ENCODE peak calls at places on chromosome 10, in six cellular contexts. E is HepG2, U is right lobe of liver, W is colonic mucosa, Z is neuronal stem cell, H is pancreas. D is an unnamed sample.

GRCh38 chr10:126063353-126063791 is 167.0 kb downstream of the FANK1 start:
- DNase-seq in E (no peak), U (no peak), W (no peak), Z (no peak), H (no peak), D (no peak)

GRCh38 chr10:70293169-70293813 is 9.5 kb upstream of the NPFFR1 start:
- DNase-seq in E (no peak), U (no peak), W (no peak), Z (no peak), H (no peak), D (no peak)

GRCh38 chr10:98684019-98684899 is 237.5 kb upstream of the HPS1 start:
- DNase-seq in E (peak), U (no peak), W (no peak), Z (no peak), H (no peak), D (no peak)

GRCh38 chr10:123316776-123317175 is 162.6 kb downstream of the BUB3 start:
- DNase-seq in E (no peak), U (no peak), W (no peak), Z (no peak), H (no peak), D (no peak)

GRCh38 chr10:86888585-86889381 is 68.6 kb downstream of the MMRN2 start:
- DNase-seq in E (no peak), U (no peak), W (no peak), Z (no peak), H (no peak), D (no peak)

GRCh38 chr10:132427071-132427771 is 30.2 kb downstream of the PWWP2B start:
- DNase-seq in E (no peak), U (no peak), W (no peak), Z (no peak), H (no peak), D (no peak)

GRCh38 chr10:13685885-13686284 is 99.1 kb downstream of the PRPF18 start:
- DNase-seq in E (no peak), U (no peak), W (no peak), Z (no peak), H (no peak), D (peak)

GRCh38 chr10:114967071-114967470 is 29.1 kb downstream of the TRUB1 start:
- DNase-seq in E (peak), U (no peak), W (no peak), Z (no peak), H (no peak), D (no peak)

GRCh38 chr10:132063432-132063831 is 2.3 kb upstream of the JAKMIP3 start:
- DNase-seq in E (no peak), U (no peak), W (no peak), Z (no peak), H (no peak), D (no peak)

GRCh38 chr10:92238062-92238585 is 52.8 kb downstream of the CPEB3 start:
- DNase-seq in E (no peak), U (no peak), W (no peak), Z (no peak), H (no peak), D (peak)

GRCh38 chr10:93068411-93069244 is 5.1 kb upstream of the CYP26A1 start:
- DNase-seq in E (no peak), U (peak), W (no peak), Z (no peak), H (no peak), D (peak)

GRCh38 chr10:28681928-28682750 is 4.8 kb downstream of the BAMBI start:
- DNase-seq in E (no peak), U (no peak), W (no peak), Z (no peak), H (no peak), D (no peak)

GRCh38 chr10:34689053-34689452 is 126.0 kb downstream of the PARD3 start:
- DNase-seq in E (no peak), U (no peak), W (no peak), Z (no peak), H (no peak), D (no peak)

GRCh38 chr10:96709525-96709924 is 10.8 kb downstream of the PIK3AP1 start:
- DNase-seq in E (no peak), U (no peak), W (no peak), Z (no peak), H (no peak), D (no peak)

GRCh38 chr10:111116762-111117445 is 40.1 kb downstream of the ADRA2A start:
- DNase-seq in E (no peak), U (no peak), W (peak), Z (no peak), H (no peak), D (no peak)

GRCh38 chr10:68560201-68560915 is at the start of gene TET1:
- DNase-seq in E (peak), U (peak), W (peak), Z (peak), H (peak), D (peak)

GRCh38 chr10:74936577-74937445 is 110.4 kb downstream of the KAT6B start:
- DNase-seq in E (no peak), U (no peak), W (no peak), Z (no peak), H (no peak), D (no peak)

GRCh38 chr10:125824736-125825135 is 1.4 kb downstream of the BCCIP start:
- DNase-seq in E (no peak), U (no peak), W (no peak), Z (no peak), H (no peak), D (no peak)

GRCh38 chr10:57014758-57015157 is 653.7 kb upstream of the ZWINT start:
- DNase-seq in E (no peak), U (no peak), W (no peak), Z (no peak), H (no peak), D (no peak)

DNA sequence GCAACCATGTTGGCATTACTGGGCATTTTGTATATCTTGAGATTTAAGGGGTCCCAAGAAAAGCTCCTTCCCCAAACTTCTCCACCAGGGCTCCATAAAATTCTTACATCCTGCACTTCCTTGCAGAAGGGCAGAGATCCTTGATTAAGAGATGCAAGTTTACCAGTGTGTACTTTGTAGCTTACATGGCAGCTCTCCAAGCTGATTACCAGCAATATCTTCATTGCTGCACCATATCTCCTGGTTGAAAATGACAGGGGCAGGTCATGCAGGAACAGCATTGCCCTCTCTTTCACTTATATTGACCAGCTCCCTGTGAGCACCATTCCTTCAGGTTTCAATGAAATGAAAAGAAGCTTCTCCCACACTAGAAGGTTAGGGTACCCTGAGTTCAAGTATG is 184.6 kb upstream of the PHYHIPL start:
- DNase-seq in E (no peak), U (no peak), W (peak), Z (no peak), H (no peak), D (no peak)
- H3K27ac ChIP-seq in E (peak), U (no peak), W (no peak), Z (no peak), H (no peak), D (peak)

DNA sequence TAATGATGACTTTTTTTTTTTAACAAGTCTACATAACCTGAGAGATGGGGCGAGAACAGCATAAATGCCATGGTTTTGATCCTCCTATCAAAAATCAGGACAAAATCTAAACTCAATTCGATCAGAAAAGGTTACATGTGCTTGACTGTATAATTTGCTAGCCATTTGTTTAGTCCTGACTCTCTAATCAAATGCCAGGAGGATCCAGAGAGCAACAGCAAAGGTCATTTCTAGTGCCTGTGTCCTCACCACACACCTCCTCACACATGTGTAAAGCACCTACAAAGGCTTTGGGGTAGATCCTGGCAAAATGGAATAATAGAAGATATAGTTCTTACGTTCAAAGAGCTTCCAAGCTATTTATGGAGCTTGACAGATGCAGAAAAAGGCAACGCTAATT is 11.0 kb upstream of the FAS start:
- DNase-seq in E (no peak), U (no peak), W (no peak), Z (no peak), H (no peak), D (no peak)
- H3K27ac ChIP-seq in E (no peak), U (peak), W (no peak), Z (no peak), H (no peak), D (no peak)

DNA sequence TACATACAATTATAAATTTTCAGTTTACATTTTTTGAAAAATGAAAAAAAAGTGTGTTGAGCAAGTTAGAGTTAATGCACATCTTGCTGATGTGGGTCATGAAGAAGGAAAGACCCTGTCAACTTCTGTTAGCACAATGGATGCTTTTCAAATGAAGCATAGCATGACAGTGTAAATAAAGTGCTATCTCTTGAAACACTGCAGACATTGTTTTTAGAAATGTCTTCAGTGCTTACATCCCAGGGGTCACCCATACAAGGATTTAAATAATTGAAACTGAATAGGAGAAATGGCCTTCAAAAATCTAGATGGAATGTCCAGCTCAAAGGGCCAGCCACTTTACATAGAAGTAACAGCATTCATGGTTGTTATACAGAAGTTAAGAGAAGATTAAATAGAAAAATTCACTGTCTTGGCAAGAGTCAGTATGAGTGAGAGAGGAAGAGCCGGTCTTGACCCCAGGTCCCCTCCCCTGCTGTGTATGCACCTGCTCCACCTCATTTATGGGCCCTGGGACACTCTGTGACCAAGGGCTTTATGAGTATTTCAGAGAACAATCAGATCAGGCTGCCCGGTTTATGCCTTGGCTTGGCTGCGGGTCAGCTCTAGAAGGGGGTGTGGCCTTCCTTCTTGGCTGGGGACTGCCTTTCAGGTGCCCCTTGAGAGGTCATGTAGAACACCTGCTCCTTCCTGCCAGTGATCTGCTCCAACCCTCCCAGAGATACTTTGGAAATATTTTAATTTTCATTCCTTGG is 237.7 kb upstream of the TMEM72 start:
- DNase-seq in E (peak), U (no peak), W (peak), Z (no peak), H (no peak), D (no peak)
- H3K27ac ChIP-seq in E (no peak), U (no peak), W (no peak), Z (no peak), H (no peak), D (no peak)

GRCh38 chr10:16491933-16492332 is 29.7 kb downstream of the C1QL3 start:
- DNase-seq in E (no peak), U (no peak), W (no peak), Z (no peak), H (no peak), D (no peak)

GRCh38 chr10:16494174-16494573 is 27.5 kb downstream of the C1QL3 start:
- DNase-seq in E (no peak), U (no peak), W (no peak), Z (no peak), H (no peak), D (no peak)

GRCh38 chr10:16497911-16498310 is 23.8 kb downstream of the C1QL3 start:
- DNase-seq in E (no peak), U (no peak), W (no peak), Z (no peak), H (no peak), D (no peak)
- H3K27ac ChIP-seq in E (no peak), U (no peak), W (no peak), Z (no peak), H (no peak), D (no peak)

DNA sequence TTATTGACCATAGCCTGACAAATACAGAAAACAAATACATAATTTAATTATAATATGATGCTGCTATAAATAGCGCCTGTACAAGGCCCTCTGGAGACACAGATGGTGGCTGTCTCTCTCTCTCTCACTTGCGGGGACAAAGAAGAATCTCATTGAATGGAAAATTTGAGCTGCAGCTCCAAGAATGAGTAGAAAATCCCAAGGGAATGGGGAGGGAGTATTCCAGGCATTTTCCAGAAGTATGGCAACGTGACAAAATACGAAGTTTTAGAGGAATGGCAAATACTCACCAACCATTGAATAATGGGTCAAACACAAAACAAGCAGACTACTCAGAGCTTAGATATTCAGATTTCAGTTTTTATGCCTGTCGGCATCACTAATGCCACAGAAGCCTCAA is 179.9 kb downstream of the NRP1 start:
- DNase-seq in E (no peak), U (no peak), W (no peak), Z (no peak), H (no peak), D (no peak)
- H3K27ac ChIP-seq in E (no peak), U (no peak), W (no peak), Z (no peak), H (peak), D (no peak)

GRCh38 chr10:50397312-50398140 is 146.2 kb upstream of the ASAH2 start:
- DNase-seq in E (peak), U (no peak), W (no peak), Z (no peak), H (no peak), D (no peak)
- H3K27ac ChIP-seq in E (peak), U (peak), W (no peak), Z (no peak), H (no peak), D (no peak)

D was measured in substantia nigra.